ENCODE peak calls at places on chromosomes 13 and 19, in six cellular contexts. P is heart left ventricle, M is DND-41, Q is WTC11, B is tibial nerve, G is ovary. K is an unnamed sample.

GRCh38 chr13:94947965-94948371 is 235.6 kb upstream of the SOX21 start:
- DNase-seq in P (no peak), B (no peak), Q (no peak), M (no peak), G (no peak), K (no peak)

GRCh38 chr13:35475960-35476943 is at the start of gene MAB21L1:
- DNase-seq in G (peak; percentile 28), B (peak; percentile 77), M (no peak), Q (no peak), P (peak; percentile 33), K (no peak)

GRCh38 chr13:114058051-114058867 is 74.2 kb downstream of the RASA3 start:
- DNase-seq in B (no peak), G (no peak), M (no peak), P (no peak), Q (no peak), K (no peak)

GRCh38 chr19:8517551-8518442 is 3.8 kb upstream of the ZNF414 start:
- DNase-seq in M (peak; percentile 55), G (no peak), B (peak; percentile 20), P (no peak), Q (no peak), K (no peak)

GRCh38 chr13:110913911-110914292 is 967 bp downstream of the ANKRD10 start:
- DNase-seq in M (no peak), B (no peak), P (no peak), Q (no peak), G (no peak), K (no peak)

GRCh38 chr13:50928088-50928487 is 18.5 kb downstream of the RNASEH2B start:
- DNase-seq in B (no peak), M (no peak), G (no peak), Q (no peak), P (no peak), K (no peak)

GRCh38 chr19:7120499-7120898 is 51.0 kb downstream of the ZNF557 start:
- DNase-seq in Q (no peak), M (no peak), B (no peak), G (no peak), P (no peak), K (no peak)

GRCh38 chr13:101942038-101942437 is 459.8 kb downstream of the FGF14 start:
- DNase-seq in Q (peak; percentile 33), P (no peak), M (peak; percentile 31), G (no peak), B (peak; percentile 49), K (no peak)

GRCh38 chr19:49570138-49570856 is 10.1 kb downstream of the NOSIP start:
- DNase-seq in B (peak; percentile 72), Q (peak; percentile 62), M (peak; percentile 78), G (peak; percentile 62), P (peak; percentile 51), K (no peak)

DNA sequence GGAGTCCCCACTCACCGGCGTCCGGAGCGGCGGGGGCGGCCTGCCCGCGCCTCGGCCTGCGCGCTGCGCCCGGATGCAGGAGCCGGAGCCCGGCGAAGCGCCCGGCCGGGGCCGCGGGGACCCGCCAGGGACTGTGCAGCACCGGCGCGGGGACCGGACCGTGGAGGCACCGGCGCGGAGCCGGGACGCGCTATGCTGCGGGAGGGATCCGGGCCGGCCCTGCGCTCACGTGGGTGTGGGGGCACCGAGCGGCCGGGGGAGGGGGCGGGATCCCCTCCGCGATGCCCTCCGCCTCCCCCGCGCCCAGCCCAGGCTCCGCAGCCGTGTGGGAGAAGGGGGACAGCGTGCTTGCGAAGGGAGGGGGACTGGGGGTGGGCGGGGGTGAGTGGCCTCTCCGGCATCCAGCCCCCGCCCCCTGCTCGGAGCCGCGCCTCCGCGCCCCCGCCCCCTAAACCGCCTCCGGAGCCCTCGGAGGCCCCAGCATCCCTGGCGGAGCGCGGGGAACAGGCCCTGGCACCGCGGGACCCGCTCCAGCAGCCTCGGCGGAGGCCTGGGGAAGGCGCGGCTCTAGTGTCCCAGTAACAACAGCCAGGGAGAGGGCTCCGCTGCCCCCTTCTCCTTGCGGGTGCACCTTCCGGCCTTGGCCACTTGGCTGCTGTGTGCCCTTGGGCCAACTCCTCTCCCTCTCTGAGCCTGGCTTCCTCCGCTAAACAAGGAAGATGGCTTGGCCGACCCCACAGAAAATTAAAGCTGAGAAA is at the start of gene SLC1A6:
- DNase-seq in Q (peak; percentile 75), M (no peak), P (no peak), B (no peak), G (no peak), K (no peak)
- TF ChIP-seq CTCF in Q (no peak), M (no peak), P (no peak), B (no peak), G (no peak), K (no peak)

GRCh38 chr13:42600943-42601342 is 27.0 kb downstream of the TNFSF11 start:
- DNase-seq in M (no peak), P (no peak), B (no peak), Q (no peak), G (no peak), K (no peak)
- TF ChIP-seq CTCF in M (no peak), P (no peak), B (no peak), Q (no peak), G (no peak), K (no peak)

GRCh38 chr19:10228393-10228792 is 2.7 kb downstream of the S1PR2 start:
- DNase-seq in Q (no peak), P (no peak), B (no peak), G (no peak), M (no peak), K (no peak)

GRCh38 chr19:10231624-10232228 is 595 bp upstream of the S1PR2 start:
- DNase-seq in B (no peak), G (no peak), P (no peak), Q (no peak), M (no peak), K (no peak)

GRCh38 chr19:10230904-10231623 is at the start of gene S1PR2:
- DNase-seq in M (peak; percentile 61), B (peak; percentile 69), G (peak; percentile 86), P (peak; percentile 92), Q (peak; percentile 86), K (peak; percentile 82)

GRCh38 chr19:10228925-10229324 is 2.2 kb downstream of the S1PR2 start:
- DNase-seq in B (peak; percentile 31), P (no peak), G (no peak), Q (peak; percentile 54), M (peak; percentile 40), K (no peak)

GRCh38 chr19:10230155-10230903 is 802 bp downstream of the S1PR2 start:
- DNase-seq in B (peak; percentile 41), Q (peak; percentile 69), G (peak; percentile 76), M (peak; percentile 44), P (peak; percentile 66), K (peak; percentile 65)
- TF ChIP-seq CTCF in B (no peak), Q (no peak), G (no peak), M (no peak), P (no peak), K (no peak)

DNA sequence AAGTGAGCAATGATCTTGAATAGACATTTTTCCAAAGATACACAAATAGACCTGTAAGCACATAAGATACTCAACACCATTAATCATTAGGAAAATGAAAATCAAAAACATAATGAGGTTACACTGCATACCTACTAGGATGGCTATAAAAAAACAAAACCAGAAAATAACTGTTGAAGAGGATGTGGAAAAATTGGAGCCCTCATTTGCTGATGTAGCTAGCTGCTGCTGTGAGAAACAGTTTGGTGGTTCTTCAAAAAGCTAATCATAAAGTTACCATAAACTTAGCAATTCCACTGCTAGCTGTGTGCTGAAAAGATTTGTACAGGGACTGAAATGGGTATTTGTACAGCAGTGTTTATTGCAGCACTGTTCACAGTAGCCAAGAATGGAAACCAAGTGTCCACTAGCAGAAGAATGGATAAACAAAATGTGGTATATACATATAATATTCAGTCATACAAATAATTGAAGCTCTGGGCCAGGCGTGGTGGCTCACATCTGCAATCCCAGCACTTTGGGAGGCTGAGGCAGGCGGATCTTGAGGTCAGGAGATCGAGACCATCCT is 46.2 kb downstream of the PDS5B start:
- DNase-seq in Q (no peak), G (no peak), P (no peak), M (no peak), B (no peak), K (no peak)
- TF ChIP-seq CTCF in Q (no peak), G (no peak), P (no peak), M (no peak), B (no peak), K (no peak)

GRCh38 chr19:17580470-17581000 is 25.1 kb downstream of the COLGALT1 start:
- DNase-seq in M (no peak), G (no peak), P (peak; percentile 18), B (no peak), Q (peak; percentile 46), K (no peak)
- TF ChIP-seq CTCF in M (no peak), G (no peak), P (no peak), B (no peak), Q (no peak), K (no peak)

GRCh38 chr13:49240017-49240416 is 7.7 kb upstream of the CDADC1 start:
- DNase-seq in G (no peak), P (no peak), B (no peak), M (peak; percentile 51), Q (peak; percentile 18), K (no peak)
- TF ChIP-seq CTCF in G (no peak), P (peak; percentile 5), B (peak; percentile 67), M (peak; percentile 77), Q (no peak), K (peak; percentile 37)

GRCh38 chr13:44865722-44866484 is 123.4 kb downstream of the NUFIP1 start:
- DNase-seq in P (no peak), M (no peak), Q (no peak), B (no peak), G (no peak), K (no peak)

GRCh38 chr13:44867825-44868224 is 121.4 kb downstream of the NUFIP1 start:
- DNase-seq in M (no peak), P (no peak), G (no peak), Q (no peak), B (no peak), K (no peak)

GRCh38 chr13:44869167-44869566 is 120.1 kb downstream of the NUFIP1 start:
- DNase-seq in Q (no peak), P (no peak), G (no peak), B (no peak), M (no peak), K (no peak)

GRCh38 chr13:44868397-44868796 is 120.9 kb downstream of the NUFIP1 start:
- DNase-seq in P (no peak), Q (no peak), M (no peak), B (no peak), G (no peak), K (no peak)

DNA sequence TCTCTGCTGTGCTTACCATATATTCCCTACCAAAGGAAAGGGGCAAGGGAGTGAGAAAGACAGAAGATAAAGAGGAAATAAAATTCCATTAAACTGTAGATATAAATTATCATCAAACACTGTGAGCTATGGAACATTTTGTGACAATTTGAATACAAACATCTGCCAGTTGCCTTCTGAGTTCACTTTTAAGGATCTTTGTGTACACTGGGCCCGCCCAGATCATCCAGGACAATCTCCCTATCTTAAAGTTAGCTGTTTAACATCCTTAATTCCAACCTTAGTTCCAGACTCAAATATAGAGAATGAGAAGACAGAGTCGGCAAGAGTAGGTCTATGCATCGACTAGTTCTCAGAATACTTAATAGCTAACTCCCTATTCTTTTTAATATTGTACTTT is 122.8 kb downstream of the NUFIP1 start:
- DNase-seq in B (no peak), P (no peak), M (no peak), Q (no peak), G (no peak), K (no peak)
- TF ChIP-seq CTCF in B (no peak), P (no peak), M (no peak), Q (no peak), G (no peak), K (no peak)